ENCODE peak calls at places on chromosomes 5 and 9, in eight cellular contexts. L is spleen, N is ovary, C is right lobe of liver, W is heart left ventricle, I is transverse colon, M is esophagus muscularis mucosa, U is body of pancreas. Y is an unnamed sample.
A peak's percentile ranks its signal among the peaks of the same experiment; 100 is the strongest.

GRCh38 chr9:77839459-77840140 is 191.5 kb upstream of the GNA14 start:
- DNase-seq in M (no peak), C (no peak), W (no peak), I (no peak), N (no peak), L (no peak), U (no peak), Y (no peak)

GRCh38 chr9:29203216-29203930 is 1630.1 kb upstream of the C9orf72 start:
- DNase-seq in I (no peak), N (no peak), W (no peak), C (no peak), U (no peak), L (no peak), M (no peak), Y (no peak)

GRCh38 chr9:106648799-106649198 is 214.2 kb upstream of the ZNF462 start:
- DNase-seq in N (no peak), L (no peak), C (no peak), I (no peak), U (no peak), W (no peak), M (no peak), Y (no peak)

GRCh38 chr5:62310426-62311105 is 4.6 kb downstream of the KIF2A start:
- DNase-seq in L (no peak), W (no peak), C (no peak), I (no peak), M (no peak), U (no peak), N (no peak), Y (no peak)

GRCh38 chr9:114603183-114603582 is 7.9 kb upstream of the TMEM268 start:
- DNase-seq in U (no peak), W (no peak), M (no peak), N (no peak), C (no peak), I (no peak), L (no peak), Y (no peak)

GRCh38 chr5:169656125-169656990 is 19.3 kb downstream of the DOCK2 start:
- DNase-seq in W (no peak), N (no peak), C (no peak), U (no peak), I (no peak), M (no peak), L (no peak), Y (no peak)

GRCh38 chr5:133361922-133362321 is 250.4 kb downstream of the FSTL4 start:
- DNase-seq in M (no peak), W (no peak), U (no peak), N (no peak), I (no peak), C (no peak), L (no peak), Y (no peak)

GRCh38 chr9:108039012-108039411 is 549.4 kb upstream of the KLF4 start:
- DNase-seq in I (no peak), N (no peak), U (no peak), C (no peak), M (no peak), L (no peak), W (no peak), Y (no peak)

GRCh38 chr9:106697390-106697789 is 165.6 kb upstream of the ZNF462 start:
- DNase-seq in U (no peak), L (no peak), N (no peak), W (no peak), M (no peak), C (no peak), I (no peak), Y (no peak)

DNA sequence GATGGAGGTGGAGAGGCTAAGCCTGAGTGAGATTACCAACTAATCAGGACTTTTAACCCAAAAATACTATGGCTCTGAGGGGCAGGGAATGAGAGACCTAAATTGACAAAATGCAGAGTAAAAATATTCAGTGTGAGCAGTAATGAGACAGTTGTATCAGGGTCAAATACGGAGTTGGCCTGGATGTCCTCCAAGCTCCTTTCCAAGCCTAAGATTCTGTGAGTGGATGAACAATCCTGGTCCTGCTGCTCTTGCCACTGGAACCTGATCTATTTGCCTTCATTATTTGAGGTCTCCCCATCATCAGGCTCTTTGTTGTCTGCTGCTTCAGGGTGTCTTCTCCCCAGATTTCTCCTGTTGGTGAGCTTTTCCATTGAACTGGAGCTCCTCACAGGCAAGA is 1.1 kb downstream of the PDCD1LG2 start:
- DNase-seq in I (no peak), U (no peak), L (no peak), M (no peak), W (no peak), C (no peak), N (no peak), Y (no peak)
- H3K27ac ChIP-seq in I (no peak overlapping the region), U (no peak overlapping the region), L (peak overlapping the region; percentile 83), M (no peak overlapping the region), W (peak overlapping the region; percentile 94), C (no peak overlapping the region), N (no peak overlapping the region), Y (no peak overlapping the region)

DNA sequence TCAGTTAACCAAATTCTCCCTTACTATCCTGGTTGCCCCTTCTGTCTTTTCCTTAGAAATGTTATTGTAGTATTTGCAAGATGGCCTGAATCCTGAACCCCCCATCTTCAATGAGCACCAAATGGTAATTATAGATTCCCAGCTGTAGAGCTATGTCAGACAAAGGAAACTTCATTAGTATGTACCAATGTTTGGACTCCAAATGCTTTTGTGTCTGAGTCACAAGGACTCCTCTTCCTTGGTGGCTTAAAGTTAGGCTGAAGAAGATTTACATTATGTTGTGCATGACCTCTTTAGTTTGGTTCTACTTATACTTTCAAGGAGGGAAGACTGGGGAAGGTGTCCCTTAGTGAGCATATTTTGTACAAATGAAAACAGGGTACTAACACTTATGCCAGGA is 105.9 kb upstream of the CDKN2B start:
- DNase-seq in M (no peak), N (no peak), I (no peak), L (no peak), U (no peak), C (no peak), W (no peak), Y (no peak)
- TF ChIP-seq POLR2A in M (no peak), N (no peak), I (no peak), L (no peak), U (no peak), C (no peak), W (no peak), Y (no peak)

GRCh38 chr5:134477462-134478245 is 47.8 kb upstream of the JADE2 start:
- DNase-seq in L (peak; percentile 33), C (peak; percentile 12), M (no peak), U (no peak), W (no peak), N (no peak), I (peak; percentile 34), Y (no peak)

GRCh38 chr5:134479839-134480238 is 45.6 kb upstream of the JADE2 start:
- DNase-seq in U (no peak), W (no peak), C (no peak), I (no peak), N (no peak), M (no peak), L (no peak), Y (no peak)
- H3K27ac ChIP-seq in U (no peak overlapping the region), W (no peak overlapping the region), C (no peak overlapping the region), I (no peak overlapping the region), N (no peak overlapping the region), M (no peak overlapping the region), L (no peak overlapping the region), Y (no peak overlapping the region)

GRCh38 chr9:129174102-129174723 is 3.8 kb downstream of the IER5L start:
- DNase-seq in I (peak; percentile 93), N (peak; percentile 96), C (peak; percentile 92), U (peak; percentile 91), L (peak; percentile 96), M (peak; percentile 98), W (peak; percentile 95), Y (peak; percentile 86)
- TF ChIP-seq POLR2A in I (peak; percentile 13), N (peak; percentile 71), C (peak; percentile 22), U (peak; percentile 72), L (no peak), M (no peak), W (peak; percentile 35), Y (no peak)

DNA sequence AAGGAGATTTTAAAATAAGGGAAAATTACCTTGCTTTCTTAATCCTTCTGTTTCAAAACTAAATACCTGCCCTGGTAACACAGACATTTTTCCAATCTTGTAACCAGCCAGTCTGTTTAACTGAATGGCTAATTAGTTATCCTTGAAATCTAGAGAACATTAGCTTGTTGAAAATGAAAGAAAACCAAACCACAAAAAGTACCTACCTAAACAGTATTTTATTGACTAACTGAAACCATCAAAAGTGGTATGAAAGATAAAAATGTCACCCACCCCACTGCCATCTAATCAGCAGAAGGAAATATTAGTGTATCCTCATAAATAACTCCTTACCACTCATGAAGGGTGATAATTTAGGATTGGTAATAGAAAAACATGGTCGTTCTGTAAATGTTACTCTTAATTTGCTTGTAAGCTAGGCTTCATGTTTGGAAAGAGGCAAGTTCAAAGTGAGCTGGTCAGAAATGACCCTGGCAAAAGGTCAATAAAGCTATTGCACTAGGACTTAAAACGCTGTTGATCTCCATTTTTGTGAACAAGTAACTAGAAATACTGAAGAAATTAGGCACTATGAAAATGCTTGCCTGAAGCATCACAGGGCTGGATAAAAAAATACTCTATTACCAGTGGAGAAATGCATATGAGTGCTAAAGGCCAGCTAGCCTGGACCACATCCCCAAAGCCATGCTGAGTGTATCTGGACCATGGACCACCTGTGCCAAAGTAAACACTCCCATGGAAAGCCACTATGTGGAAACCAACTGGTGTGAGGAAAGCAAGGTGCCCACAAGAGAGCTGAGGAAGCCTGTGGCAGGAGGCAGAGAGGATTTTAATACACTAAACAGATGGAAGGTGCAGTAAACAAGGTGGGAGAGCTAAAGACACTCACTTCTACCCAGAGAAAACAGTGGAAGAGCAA is 8.4 kb downstream of the SEMA5A start:
- DNase-seq in I (no peak), U (no peak), M (no peak), L (no peak), N (no peak), W (no peak), C (no peak), Y (no peak)
- H3K27ac ChIP-seq in I (no peak overlapping the region), U (no peak overlapping the region), M (no peak overlapping the region), L (no peak overlapping the region), N (no peak overlapping the region), W (no peak overlapping the region), C (no peak overlapping the region), Y (no peak overlapping the region)

Y was measured in Peyer's patch.